ENCODE peak calls at places on chromosomes 11 and 22, in eight cellular contexts. I is amniotic stem cell; O is SW 1271; P is naive thymus-derived CD4-positive, alpha-beta T cell; H is stimulated activated CD8-positive, alpha-beta memory T cell treated with anti-CD3 and anti-CD28 coated beads, Interleukin-4, amount 100 ng/mL, for 48 hours; Z is T-helper 9 cell; X is HEK293T; S is ELF-1. K is an unnamed sample.

GRCh38 chr11:117600261-117600783 is 196.7 kb downstream of the DSCAML1 start:
- DNase-seq in I (no peak), O (no peak), P (no peak), H (no peak), Z (no peak), X (no peak), S (no peak), K (no peak)

GRCh38 chr22:48333816-48334735 is 1493.6 kb downstream of the BRD1 start:
- DNase-seq in I (no peak), O (no peak), P (no peak), H (no peak), Z (no peak), X (no peak), S (no peak), K (no peak)

GRCh38 chr22:18110194-18110943 is at the start of gene TUBA8:
- DNase-seq in I (no peak), O (no peak), P (no peak), H (peak), Z (no peak), X (no peak), S (peak), K (peak)

GRCh38 chr11:116185551-116185950 is 587.2 kb downstream of the BUD13 start:
- DNase-seq in I (no peak), O (no peak), P (no peak), H (no peak), Z (no peak), X (no peak), S (no peak), K (no peak)

GRCh38 chr11:17541330-17541885 is 2.8 kb downstream of the USH1C start:
- DNase-seq in I (no peak), O (no peak), P (no peak), H (no peak), Z (no peak), X (no peak), S (no peak), K (no peak)

GRCh38 chr22:44348963-44349950 is 36.5 kb upstream of the SHISAL1 start:
- DNase-seq in I (no peak), O (no peak), P (no peak), H (no peak), Z (no peak), X (no peak), S (peak), K (no peak)

GRCh38 chr22:20852076-20852475 is 6.5 kb downstream of the PI4KA start:
- DNase-seq in I (no peak), O (no peak), P (no peak), H (no peak), Z (no peak), X (no peak), S (no peak), K (no peak)

GRCh38 chr11:71311928-71312510 is 59.6 kb upstream of the SHANK2 start:
- DNase-seq in I (no peak), O (no peak), P (no peak), H (no peak), Z (no peak), X (no peak), S (no peak), K (no peak)

GRCh38 chr11:126968915-126969314 is 31.7 kb downstream of the KIRREL3 start:
- DNase-seq in I (no peak), O (no peak), P (no peak), H (peak), Z (no peak), X (peak), S (peak), K (no peak)

GRCh38 chr22:35894937-35895708 is 133.5 kb downstream of the RBFOX2 start:
- DNase-seq in I (peak), O (no peak), P (no peak), H (no peak), Z (no peak), X (peak), S (peak), K (peak)

GRCh38 chr11:121435132-121435531 is 17.0 kb upstream of the SORL1 start:
- DNase-seq in I (no peak), O (no peak), P (no peak), H (no peak), Z (no peak), X (no peak), S (no peak), K (no peak)

GRCh38 chr11:65555693-65556231 is 2.4 kb downstream of the LTBP3 start:
- DNase-seq in I (peak), O (peak), P (no peak), H (no peak), Z (no peak), X (no peak), S (no peak), K (peak)

GRCh38 chr11:132125855-132126841 is 755.7 kb downstream of the NTM start:
- DNase-seq in I (no peak), O (no peak), P (no peak), H (no peak), Z (no peak), X (no peak), S (peak), K (peak)

GRCh38 chr11:65589444-65590239 is 6.0 kb downstream of the KCNK7 start:
- DNase-seq in I (no peak), O (no peak), P (no peak), H (peak), Z (no peak), X (no peak), S (no peak), K (no peak)